ENCODE peak calls at places on chromosomes 13 and 19, in six cellular contexts. R, N, K, I, L and T are unnamed samples.

GRCh38 chr19:47035127-47035494 is 13.3 kb downstream of the TMEM160 start:
- DNase-seq in R (no peak), N (no peak), K (no peak), I (no peak), L (no peak), T (no peak)

GRCh38 chr19:47765522-47766358 is 12.8 kb upstream of the SELENOW start:
- DNase-seq in R (no peak), N (peak; percentile 44), K (peak; percentile 63), I (no peak), L (no peak), T (peak; percentile 83)

GRCh38 chr13:102856603-102857002 is 10.8 kb downstream of the ERCC5 start:
- DNase-seq in R (peak; percentile 57), N (no peak), K (no peak), I (no peak), L (no peak), T (no peak)

GRCh38 chr13:30869491-30869890 is 36.6 kb upstream of the MEDAG start:
- DNase-seq in R (no peak), N (peak; percentile 50), K (no peak), I (no peak), L (no peak), T (no peak)

GRCh38 chr19:4455742-4456565 is 1.6 kb downstream of the UBXN6 start:
- DNase-seq in R (peak; percentile 61), N (peak; percentile 84), K (peak; percentile 61), I (no peak), L (no peak), T (no peak)

GRCh38 chr19:33286899-33287298 is 15.4 kb downstream of the CEBPA start:
- DNase-seq in R (no peak), N (no peak), K (no peak), I (no peak), L (no peak), T (no peak)

GRCh38 chr19:21603431-21604153 is 98.2 kb downstream of the ZNF429 start:
- DNase-seq in R (no peak), N (no peak), K (no peak), I (no peak), L (no peak), T (no peak)

GRCh38 chr19:2600914-2601870 is 101.3 kb downstream of the GNG7 start:
- DNase-seq in R (no peak), N (no peak), K (peak; percentile 1), I (no peak), L (no peak), T (peak; percentile 19)

GRCh38 chr19:2587001-2587719 is 111.2 kb downstream of the GADD45B start:
- DNase-seq in R (no peak), N (peak; percentile 35), K (no peak), I (no peak), L (no peak), T (no peak)

GRCh38 chr13:30006246-30006645 is 155.8 kb upstream of the UBL3 start:
- DNase-seq in R (no peak), N (no peak), K (no peak), I (no peak), L (no peak), T (no peak)

GRCh38 chr13:45879666-45880065 is 28.1 kb upstream of the SIAH3 start:
- DNase-seq in R (peak; percentile 74), N (no peak), K (peak; percentile 18), I (peak; percentile 56), L (no peak), T (no peak)

GRCh38 chr19:42412661-42413076 is 14.5 kb downstream of the LIPE start:
- DNase-seq in R (no peak), N (no peak), K (no peak), I (no peak), L (no peak), T (no peak)

GRCh38 chr19:6802336-6803035 is 30.0 kb downstream of the VAV1 start:
- DNase-seq in R (peak; percentile 51), N (no peak), K (peak; percentile 66), I (peak; percentile 19), L (peak; percentile 78), T (peak; percentile 77)

GRCh38 chr19:18419699-18420460 is 682 bp downstream of the SSBP4 start:
- DNase-seq in R (no peak), N (no peak), K (peak; percentile 46), I (no peak), L (no peak), T (peak; percentile 79)

GRCh38 chr13:21518617-21519144 is 59.6 kb upstream of the ZDHHC20 start:
- DNase-seq in R (no peak), N (no peak), K (no peak), I (no peak), L (no peak), T (no peak)

GRCh38 chr13:23695711-23696512 is 125.7 kb downstream of the TNFRSF19 start:
- DNase-seq in R (no peak), N (no peak), K (no peak), I (no peak), L (no peak), T (peak; percentile 51)

GRCh38 chr19:51417107-51417806 is at the start of gene SIGLEC10:
- DNase-seq in R (peak; percentile 55), N (no peak), K (peak; percentile 59), I (no peak), L (no peak), T (peak; percentile 88)

GRCh38 chr19:44142014-44142523 is 715 bp downstream of the ZNF234 start:
- DNase-seq in R (no peak), N (peak; percentile 42), K (no peak), I (no peak), L (no peak), T (no peak)

GRCh38 chr13:57353831-57354230 is 186.8 kb downstream of the PRR20E start:
- DNase-seq in R (no peak), N (no peak), K (no peak), I (no peak), L (no peak), T (no peak)

GRCh38 chr19:8528500-8528899 is 14.5 kb upstream of the ZNF414 start:
- DNase-seq in R (no peak), N (no peak), K (no peak), I (no peak), L (no peak), T (no peak)

GRCh38 chr19:8525401-8525684 is 11.4 kb upstream of the ZNF414 start:
- DNase-seq in R (no peak), N (no peak), K (no peak), I (no peak), L (no peak), T (no peak)

GRCh38 chr19:8529369-8530006 is 15.5 kb upstream of the ZNF414 start:
- DNase-seq in R (no peak), N (no peak), K (no peak), I (no peak), L (no peak), T (no peak)

GRCh38 chr19:8530061-8530679 is 16.2 kb upstream of the ZNF414 start:
- DNase-seq in R (no peak), N (no peak), K (no peak), I (no peak), L (no peak), T (no peak)

GRCh38 chr19:8526345-8527062 is 12.5 kb upstream of the ZNF414 start:
- DNase-seq in R (peak; percentile 92), N (peak; percentile 88), K (peak; percentile 92), I (peak; percentile 75), L (no peak), T (peak; percentile 92)
- TF ChIP-seq POLR2A in R (no peak), N (no peak), K (no peak), I (peak; percentile 35), L (no peak), T (no peak)

GRCh38 chr19:58558623-58559274 is 338 bp upstream of the UBE2M start:
- DNase-seq in R (peak; percentile 99), N (peak; percentile 98), K (peak; percentile 99), I (peak; percentile 98), L (peak; percentile 95), T (peak; percentile 100)

GRCh38 chr19:58558066-58558622 is at the start of gene UBE2M:
- DNase-seq in R (peak; percentile 70), N (no peak), K (peak; percentile 73), I (no peak), L (no peak), T (peak; percentile 80)

GRCh38 chr19:58555920-58556632 is 1.2 kb upstream of the CHMP2A start:
- DNase-seq in R (no peak), N (no peak), K (no peak), I (no peak), L (no peak), T (no peak)

GRCh38 chr19:58556633-58557252 is 1.7 kb downstream of the UBE2M start:
- DNase-seq in R (no peak), N (no peak), K (no peak), I (no peak), L (no peak), T (no peak)

DNA sequence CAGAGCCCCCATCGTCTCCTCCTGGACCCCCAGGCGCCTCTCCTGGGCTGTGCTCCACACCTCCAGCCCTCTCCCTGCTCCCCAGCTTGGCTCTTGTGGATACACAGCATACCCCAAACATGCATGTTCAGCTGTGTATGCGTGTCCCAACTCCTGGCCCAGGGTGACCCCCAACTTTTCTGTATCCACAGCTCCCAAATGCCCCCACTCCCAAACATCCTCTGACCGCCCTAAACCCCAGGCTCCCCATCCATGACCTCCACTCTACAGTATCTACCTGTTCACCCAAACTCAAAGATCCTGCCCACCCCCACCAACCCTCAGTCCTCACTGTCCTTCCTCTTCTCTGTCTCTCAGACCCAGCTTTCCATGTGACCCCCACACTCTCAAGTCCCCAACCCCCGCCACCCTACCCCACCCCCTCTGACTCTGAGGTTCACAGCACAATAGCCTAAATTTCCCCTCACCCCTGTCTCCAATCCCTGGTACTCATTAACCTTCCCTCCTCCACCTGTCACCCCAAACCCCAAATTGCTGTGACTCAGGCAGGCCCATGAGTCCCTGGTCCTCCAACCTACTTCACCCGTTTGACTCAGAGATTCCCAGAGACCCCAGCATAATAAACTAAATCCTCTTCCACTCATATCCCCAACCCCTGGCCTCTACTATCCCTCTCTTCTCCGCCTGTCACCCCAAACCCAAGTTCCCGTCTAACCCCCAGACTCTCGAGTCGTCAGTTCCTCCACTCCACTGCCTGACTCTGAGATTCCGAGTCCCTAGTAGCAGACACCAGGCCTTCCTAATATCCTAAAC is 952 bp downstream of the UBE2M start:
- DNase-seq in R (no peak), N (no peak), K (no peak), I (no peak), L (no peak), T (no peak)
- H3K4me1 ChIP-seq in R (no peaks in the 10 kb centered on the region), N (peaks cover 28% of the 10 kb centered on the region), K (peaks cover 63% of the 10 kb centered on the region), I (peaks cover 26% of the 10 kb centered on the region), L (peaks cover 43% of the 10 kb centered on the region), T (peaks cover 38% of the 10 kb centered on the region)

GRCh38 chr19:54201980-54202379 is 1.3 kb downstream of the RPS9 start:
- DNase-seq in R (no peak), N (no peak), K (no peak), I (no peak), L (no peak), T (no peak)

GRCh38 chr19:54206831-54207177 is 6.1 kb downstream of the RPS9 start:
- DNase-seq in R (no peak), N (no peak), K (no peak), I (no peak), L (no peak), T (no peak)

GRCh38 chr19:54203151-54203611 is 2.5 kb downstream of the RPS9 start:
- DNase-seq in R (peak; percentile 82), N (peak; percentile 13), K (peak; percentile 77), I (no peak), L (no peak), T (no peak)

GRCh38 chr19:54206030-54206830 is 5.6 kb downstream of the RPS9 start:
- DNase-seq in R (no peak), N (no peak), K (no peak), I (no peak), L (no peak), T (no peak)

GRCh38 chr19:54204767-54205468 is 4.3 kb downstream of the RPS9 start:
- DNase-seq in R (no peak), N (no peak), K (no peak), I (no peak), L (no peak), T (no peak)
- H3K27ac ChIP-seq in R (no peak overlapping the region), N (no peak overlapping the region), K (peak overlapping the region; percentile 93), I (no peak overlapping the region), L (no peak overlapping the region), T (no peak overlapping the region)

GRCh38 chr19:1104452-1105216 is 840 bp downstream of the GPX4 start:
- DNase-seq in R (peak; percentile 88), N (peak; percentile 69), K (peak; percentile 78), I (no peak), L (no peak), T (peak; percentile 90)
- TF ChIP-seq POLR2A in R (peak; percentile 14), N (peak; percentile 40), K (no peak), I (no peak), L (peak; percentile 22), T (no peak)